ENCODE peak calls at places on chromosome 10, in four cellular contexts. One of them, this sample, is unnamed.

GRCh38 chr10:24952701-24953349 is 419 bp upstream of the PRTFDC1 start:
- DNase-seq in NCI-H187: no peak
- DNase-seq in stimulated activated CD8-positive, alpha-beta memory T cell treated with anti-CD3 and anti-CD28 coated beads, Interleukin-2, amount 100 ng/mL, for 1 hour: peak; percentile 36
- DNase-seq in NCI-H1105: peak; percentile 45
- DNase-seq in this sample: peak; percentile 21

GRCh38 chr10:102869290-102870198 is at the start of gene AS3MT:
- DNase-seq in stimulated activated CD8-positive, alpha-beta memory T cell treated with anti-CD3 and anti-CD28 coated beads, Interleukin-2, amount 100 ng/mL, for 1 hour: no peak
- DNase-seq in NCI-H1105: peak; percentile 37
- DNase-seq in NCI-H187: no peak
- DNase-seq in this sample: no peak

GRCh38 chr10:122077311-122077875 is 88.4 kb downstream of the TACC2 start:
- DNase-seq in NCI-H187: no peak
- DNase-seq in NCI-H1105: no peak
- DNase-seq in stimulated activated CD8-positive, alpha-beta memory T cell treated with anti-CD3 and anti-CD28 coated beads, Interleukin-2, amount 100 ng/mL, for 1 hour: no peak
- DNase-seq in this sample: no peak

GRCh38 chr10:78763651-78764395 is 304.9 kb upstream of the ZMIZ1 start:
- DNase-seq in NCI-H1105: no peak
- DNase-seq in stimulated activated CD8-positive, alpha-beta memory T cell treated with anti-CD3 and anti-CD28 coated beads, Interleukin-2, amount 100 ng/mL, for 1 hour: no peak
- DNase-seq in NCI-H187: no peak
- DNase-seq in this sample: no peak

GRCh38 chr10:49593564-49593875 is 16.6 kb upstream of the SLC18A3 start:
- DNase-seq in NCI-H1105: no peak
- DNase-seq in NCI-H187: no peak
- DNase-seq in stimulated activated CD8-positive, alpha-beta memory T cell treated with anti-CD3 and anti-CD28 coated beads, Interleukin-2, amount 100 ng/mL, for 1 hour: no peak
- DNase-seq in this sample: no peak

GRCh38 chr10:4763960-4764428 is 62.0 kb upstream of the AKR1E2 start:
- DNase-seq in NCI-H1105: no peak
- DNase-seq in stimulated activated CD8-positive, alpha-beta memory T cell treated with anti-CD3 and anti-CD28 coated beads, Interleukin-2, amount 100 ng/mL, for 1 hour: no peak
- DNase-seq in NCI-H187: no peak
- DNase-seq in this sample: no peak

GRCh38 chr10:71383972-71384687 is 12.6 kb upstream of the CDH23 start:
- DNase-seq in stimulated activated CD8-positive, alpha-beta memory T cell treated with anti-CD3 and anti-CD28 coated beads, Interleukin-2, amount 100 ng/mL, for 1 hour: peak; percentile 51
- DNase-seq in NCI-H187: peak; percentile 6
- DNase-seq in NCI-H1105: peak; percentile 16
- DNase-seq in this sample: peak; percentile 28

GRCh38 chr10:124007102-124007772 is 86.2 kb downstream of the CHST15 start:
- DNase-seq in stimulated activated CD8-positive, alpha-beta memory T cell treated with anti-CD3 and anti-CD28 coated beads, Interleukin-2, amount 100 ng/mL, for 1 hour: no peak
- DNase-seq in NCI-H187: no peak
- DNase-seq in NCI-H1105: no peak
- DNase-seq in this sample: no peak

GRCh38 chr10:78605800-78606350 is 462.9 kb upstream of the ZMIZ1 start:
- DNase-seq in NCI-H1105: no peak
- DNase-seq in NCI-H187: no peak
- DNase-seq in stimulated activated CD8-positive, alpha-beta memory T cell treated with anti-CD3 and anti-CD28 coated beads, Interleukin-2, amount 100 ng/mL, for 1 hour: no peak
- DNase-seq in this sample: no peak

GRCh38 chr10:100810091-100810834 is 64.9 kb downstream of the PAX2 start:
- DNase-seq in NCI-H187: no peak
- DNase-seq in NCI-H1105: no peak
- DNase-seq in stimulated activated CD8-positive, alpha-beta memory T cell treated with anti-CD3 and anti-CD28 coated beads, Interleukin-2, amount 100 ng/mL, for 1 hour: no peak
- DNase-seq in this sample: no peak

GRCh38 chr10:81018898-81019890 is 481.5 kb downstream of the SH2D4B start:
- DNase-seq in NCI-H1105: peak; percentile 6
- DNase-seq in stimulated activated CD8-positive, alpha-beta memory T cell treated with anti-CD3 and anti-CD28 coated beads, Interleukin-2, amount 100 ng/mL, for 1 hour: no peak
- DNase-seq in NCI-H187: no peak
- DNase-seq in this sample: no peak

This sample was measured in stimulated activated CD4-positive, alpha-beta T cell treated with anti-CD3 and anti-CD28 coated beads, Interleukin-1b, Interleukin-23, amount 100 ng/mL, for 1 hour.